ENCODE peak calls at places on chromosomes 7 and 10, in eight cellular contexts. S, Q, J, E, T, H, F and I are unnamed samples.

GRCh38 chr10:124564881-124565280 is 103.3 kb downstream of the LHPP start:
- DNase-seq in H (no peak), S (no peak), T (no peak), E (no peak), J (no peak), F (no peak), Q (no peak), I (no peak)

GRCh38 chr7:157255201-157255606 is 81.6 kb upstream of the DNAJB6 start:
- DNase-seq in E (no peak), F (no peak), S (no peak), Q (no peak), H (no peak), T (no peak), J (no peak), I (no peak)

GRCh38 chr10:120948889-120949382 is 97.8 kb downstream of the WDR11 start:
- DNase-seq in E (peak; percentile 28), H (peak; percentile 57), T (peak; percentile 52), Q (no peak), F (peak; percentile 63), S (peak; percentile 50), J (peak; percentile 13), I (peak; percentile 76)

GRCh38 chr10:89224697-89225443 is 17.8 kb upstream of the CH25H start:
- DNase-seq in H (no peak), J (no peak), T (no peak), Q (no peak), E (no peak), S (no peak), F (no peak), I (peak; percentile 45)

GRCh38 chr7:140653319-140654108 is 12.9 kb upstream of the DENND2A start:
- DNase-seq in T (no peak), H (peak; percentile 77), J (peak; percentile 56), S (peak; percentile 85), Q (peak; percentile 36), F (peak; percentile 85), E (no peak), I (peak; percentile 54)

GRCh38 chr7:51141451-51141971 is 175.1 kb downstream of the COBL start:
- DNase-seq in H (peak; percentile 55), Q (peak; percentile 25), E (no peak), T (no peak), J (no peak), S (peak; percentile 67), F (peak; percentile 57), I (no peak)

GRCh38 chr7:132383962-132384361 is 192.3 kb downstream of the PLXNA4 start:
- DNase-seq in E (no peak), J (no peak), F (no peak), T (no peak), H (no peak), S (no peak), Q (no peak), I (no peak)

GRCh38 chr7:39633563-39634550 is 10.5 kb downstream of the RALA start:
- DNase-seq in T (no peak), E (no peak), H (peak; percentile 77), J (no peak), Q (no peak), S (no peak), F (no peak), I (no peak)

GRCh38 chr7:133491846-133492652 is 239.2 kb downstream of the EXOC4 start:
- DNase-seq in H (peak; percentile 8), T (no peak), S (no peak), Q (no peak), F (no peak), E (no peak), J (peak; percentile 49), I (no peak)

GRCh38 chr10:24505759-24506158 is 217.9 kb downstream of the ARHGAP21 start:
- DNase-seq in T (no peak), S (no peak), J (no peak), E (no peak), H (no peak), Q (no peak), F (peak; percentile 27), I (peak; percentile 49)

GRCh38 chr10:129913021-129913695 is 50.9 kb downstream of the EBF3 start:
- DNase-seq in F (no peak), S (no peak), J (no peak), T (no peak), Q (no peak), H (no peak), E (no peak), I (no peak)

GRCh38 chr7:155398944-155399343 is 59.0 kb upstream of the EN2 start:
- DNase-seq in J (no peak), E (no peak), Q (no peak), T (no peak), H (no peak), S (no peak), F (no peak), I (no peak)

GRCh38 chr10:35716776-35717175 is 74.7 kb upstream of the FZD8 start:
- DNase-seq in T (no peak), S (no peak), H (no peak), F (no peak), J (no peak), E (no peak), Q (no peak), I (no peak)

GRCh38 chr10:25642736-25643135 is 291.3 kb upstream of the MYO3A start:
- DNase-seq in Q (no peak), F (no peak), S (peak; percentile 63), H (no peak), T (no peak), J (no peak), E (no peak), I (no peak)

GRCh38 chr7:139758388-139758787 is 19.4 kb downstream of the HIPK2 start:
- DNase-seq in E (no peak), H (no peak), J (no peak), S (no peak), T (no peak), F (no peak), Q (no peak), I (no peak)

GRCh38 chr7:30255096-30255769 is 29.2 kb upstream of the ZNRF2 start:
- DNase-seq in T (no peak), J (no peak), Q (no peak), H (no peak), F (no peak), S (no peak), E (no peak), I (no peak)

GRCh38 chr7:158357106-158357897 is 230.3 kb downstream of the PTPRN2 start:
- DNase-seq in Q (no peak), J (no peak), E (no peak), S (no peak), T (no peak), H (no peak), F (no peak), I (no peak)

GRCh38 chr7:128841171-128841690 is 11.0 kb downstream of the FLNC start:
- DNase-seq in J (no peak), T (no peak), H (no peak), E (no peak), S (no peak), Q (peak; percentile 39), F (no peak), I (no peak)

GRCh38 chr7:149381245-149381644 is 79.6 kb downstream of the ZNF777 start:
- DNase-seq in F (no peak), S (no peak), H (no peak), E (no peak), J (no peak), Q (no peak), T (no peak), I (no peak)

GRCh38 chr7:30771859-30772429 is 727 bp downstream of the MINDY4 start:
- DNase-seq in F (no peak), S (no peak), T (no peak), Q (no peak), J (no peak), E (no peak), H (no peak), I (no peak)

GRCh38 chr7:66950763-66951162 is 29.7 kb downstream of the TMEM248 start:
- DNase-seq in E (no peak), H (peak; percentile 81), T (no peak), Q (no peak), S (no peak), F (peak; percentile 43), J (no peak), I (no peak)

GRCh38 chr10:77862595-77862994 is 64.0 kb downstream of the DLG5 start:
- DNase-seq in T (no peak), E (no peak), Q (no peak), F (no peak), H (peak; percentile 73), J (no peak), S (no peak), I (no peak)

GRCh38 chr10:122157451-122157850 is 113.6 kb upstream of the BTBD16 start:
- DNase-seq in H (peak; percentile 51), T (no peak), E (no peak), S (no peak), Q (no peak), J (no peak), F (peak; percentile 30), I (no peak)

GRCh38 chr10:103042129-103042528 is 124.0 kb downstream of the CNNM2 start:
- DNase-seq in J (no peak), Q (peak; percentile 81), T (no peak), H (no peak), E (no peak), S (peak; percentile 45), F (no peak), I (peak; percentile 32)

GRCh38 chr10:22420787-22421517 is 75.7 kb downstream of the SPAG6 start:
- DNase-seq in T (no peak), E (no peak), Q (no peak), F (peak; percentile 59), H (peak; percentile 42), S (no peak), J (no peak), I (no peak)

GRCh38 chr7:82050134-82050533 is 280.3 kb upstream of the HGF start:
- DNase-seq in Q (no peak), E (no peak), T (peak; percentile 66), J (peak; percentile 77), F (peak; percentile 72), S (no peak), H (peak; percentile 91), I (no peak)

GRCh38 chr10:83012866-83013265 is 1126.4 kb upstream of the GHITM start:
- DNase-seq in J (no peak), S (no peak), F (no peak), H (no peak), T (no peak), E (no peak), Q (no peak), I (no peak)

GRCh38 chr10:31757374-31757773 is 171.3 kb downstream of the ARHGAP12 start:
- DNase-seq in H (peak; percentile 43), F (no peak), T (no peak), S (no peak), E (no peak), J (no peak), Q (no peak), I (peak; percentile 20)

GRCh38 chr7:2726316-2727018 is 38.5 kb downstream of the AMZ1 start:
- DNase-seq in J (no peak), S (no peak), Q (no peak), F (no peak), H (no peak), T (no peak), E (no peak), I (no peak)

GRCh38 chr7:89623018-89623672 is 531.1 kb upstream of the STEAP1 start:
- DNase-seq in S (peak; percentile 2), E (no peak), Q (no peak), H (peak; percentile 48), F (peak; percentile 3), J (peak; percentile 8), T (no peak), I (peak; percentile 19)

GRCh38 chr10:9342865-9343450 is 1288.5 kb downstream of the GATA3 start:
- DNase-seq in E (no peak), F (peak; percentile 65), Q (no peak), T (no peak), S (peak; percentile 23), J (peak; percentile 3), H (peak; percentile 48), I (no peak)

GRCh38 chr7:157412021-157412443 is 75.2 kb downstream of the DNAJB6 start:
- DNase-seq in T (no peak), H (peak; percentile 95), F (peak; percentile 69), J (peak; percentile 50), S (no peak), Q (no peak), E (no peak), I (no peak)